ENCODE peak calls at places on chromosomes 1 and 21, in six cellular contexts. A is ACHN; W is GM04504; X is stimulated activated CD4-positive, alpha-beta T cell treated with anti-CD3 and anti-CD28 coated beads, Interleukin-2, amount 100 ng/mL, for 24 hours; I is posterior cingulate gyrus; L is uterus. T is an unnamed sample.
A peak's percentile ranks its signal among the peaks of the same experiment; 100 is the strongest.

GRCh38 chr1:193565971-193566577 is 379.7 kb upstream of the B3GALT2 start:
- DNase-seq in A (no peak), W (no peak), X (no peak), I (no peak), L (no peak), T (no peak)

GRCh38 chr1:50421366-50421748 is 1.9 kb downstream of the DMRTA2 start:
- DNase-seq in A (no peak), W (no peak), X (no peak), I (no peak), L (no peak), T (no peak)

GRCh38 chr1:174031099-174031498 is 8.9 kb upstream of the RC3H1 start:
- DNase-seq in A (no peak), W (no peak), X (no peak), I (no peak), L (no peak), T (no peak)

GRCh38 chr1:57329932-57330331 is 93.9 kb downstream of the DAB1 start:
- DNase-seq in A (no peak), W (peak; percentile 8), X (no peak), I (no peak), L (no peak), T (no peak)

GRCh38 chr21:36747114-36747814 is 48.3 kb downstream of the SIM2 start:
- DNase-seq in A (no peak), W (no peak), X (no peak), I (no peak), L (no peak), T (peak; percentile 42)

GRCh38 chr1:27001570-27002360 is 8.3 kb downstream of the TRNP1 start:
- DNase-seq in A (no peak), W (no peak), X (no peak), I (no peak), L (no peak), T (no peak)

GRCh38 chr1:211604548-211604947 is 25.6 kb upstream of the SLC30A1 start:
- DNase-seq in A (no peak), W (no peak), X (no peak), I (no peak), L (no peak), T (no peak)

GRCh38 chr21:34351786-34352241 is 12.0 kb upstream of the KCNE2 start:
- DNase-seq in A (no peak), W (no peak), X (no peak), I (peak; percentile 31), L (no peak), T (peak; percentile 74)

GRCh38 chr21:33650230-33650629 is 7.9 kb downstream of the ITSN1 start:
- DNase-seq in A (no peak), W (no peak), X (no peak), I (no peak), L (no peak), T (no peak)

GRCh38 chr1:228060458-228061190 is 21.9 kb upstream of the ARF1 start:
- DNase-seq in A (no peak), W (no peak), X (no peak), I (no peak), L (peak; percentile 12), T (no peak)

GRCh38 chr1:245260116-245260882 is 105.5 kb downstream of the KIF26B start:
- DNase-seq in A (peak; percentile 96), W (no peak), X (no peak), I (no peak), L (no peak), T (peak; percentile 45)

GRCh38 chr1:9302745-9303524 is 10.2 kb downstream of the SPSB1 start:
- DNase-seq in A (peak; percentile 93), W (peak; percentile 89), X (no peak), I (no peak), L (no peak), T (no peak)

GRCh38 chr1:202076050-202076511 is 46.6 kb upstream of the GPR37L1 start:
- DNase-seq in A (no peak), W (no peak), X (no peak), I (no peak), L (no peak), T (no peak)

GRCh38 chr1:218665216-218665615 is 320.1 kb downstream of the TGFB2 start:
- DNase-seq in A (no peak), W (no peak), X (no peak), I (peak; percentile 68), L (peak; percentile 43), T (peak; percentile 38)

GRCh38 chr1:9873992-9874391 is 36.1 kb downstream of the CTNNBIP1 start:
- DNase-seq in A (no peak), W (no peak), X (no peak), I (no peak), L (no peak), T (peak; percentile 73)

GRCh38 chr1:16017461-16018303 is at the start of gene HSPB7:
- DNase-seq in A (no peak), W (peak; percentile 81), X (no peak), I (no peak), L (peak; percentile 94), T (peak; percentile 98)

T was measured in G401.